ENCODE peak calls at places on chromosomes 6 and 20, in five cellular contexts. F, R, E, A and Y are unnamed samples.

GRCh38 chr6:53744321-53744720 is 50.5 kb upstream of the LRRC1 start:
- DNase-seq in A (no peak), E (no peak), R (no peak), F (no peak), Y (no peak)

GRCh38 chr6:89637960-89638319 is 607 bp downstream of the LYRM2 start:
- DNase-seq in F (no peak), R (no peak), E (no peak), A (no peak), Y (no peak)

GRCh38 chr6:14743465-14744211 is 502.2 kb upstream of the JARID2 start:
- DNase-seq in E (no peak), A (peak), R (peak), F (peak), Y (peak)

GRCh38 chr20:23129256-23129655 is 43.1 kb upstream of the CD93 start:
- DNase-seq in E (no peak), A (no peak), R (no peak), F (no peak), Y (no peak)

GRCh38 chr6:88813045-88813444 is 150.4 kb downstream of the RNGTT start:
- DNase-seq in F (no peak), A (no peak), R (no peak), E (no peak), Y (no peak)

GRCh38 chr6:139257821-139258398 is 33.9 kb downstream of the TXLNB start:
- DNase-seq in F (no peak), A (no peak), E (no peak), R (no peak), Y (no peak)

GRCh38 chr6:25224237-25224636 is 54.9 kb upstream of the CARMIL1 start:
- DNase-seq in A (no peak), F (no peak), R (no peak), E (no peak), Y (no peak)

GRCh38 chr20:20683020-20683419 is 29.4 kb downstream of the RALGAPA2 start:
- DNase-seq in F (no peak), E (no peak), A (no peak), R (no peak), Y (no peak)

GRCh38 chr6:39791311-39791710 is 865 bp upstream of the DAAM2 start:
- DNase-seq in A (no peak), R (no peak), E (no peak), F (no peak), Y (no peak)

GRCh38 chr6:52596371-52597028 is 19.6 kb upstream of the TRAM2 start:
- DNase-seq in A (no peak), F (no peak), E (no peak), R (no peak), Y (no peak)

GRCh38 chr6:30071081-30071818 is 4.3 kb downstream of the PPP1R11 start:
- DNase-seq in E (peak), F (no peak), A (no peak), R (no peak), Y (no peak)